ENCODE peak calls at places on chromosomes 5 and 9, in seven cellular contexts. H is kidney tubule cell; I is HFFc6; O is neural progenitor cell; X is stimulated activated CD8-positive, alpha-beta memory T cell treated with anti-CD3 and anti-CD28 coated beads, Interleukin-7, amount 100 ng/mL, for 48 hours; R is kidney; P is B cell. W is an unnamed sample.

GRCh38 chr5:32172908-32173393 is 1.2 kb downstream of the GOLPH3 start:
- DNase-seq in H (no peak), I (no peak), O (no peak), X (no peak), R (no peak), P (no peak), W (peak; percentile 72)

GRCh38 chr5:103427326-103427725 is 135.3 kb downstream of the NUDT12 start:
- DNase-seq in H (no peak), I (no peak), O (no peak), X (no peak), R (no peak), P (no peak), W (no peak)

GRCh38 chr9:71487046-71487445 is 281.3 kb downstream of the CEMIP2 start:
- DNase-seq in H (no peak), I (peak; percentile 1), O (peak; percentile 8), X (no peak), R (no peak), P (no peak), W (no peak)

GRCh38 chr5:54309751-54310432 is 481 bp downstream of the ARL15 start:
- DNase-seq in H (peak; percentile 56), I (no peak), O (peak; percentile 45), X (no peak), R (peak; percentile 85), P (peak; percentile 57), W (peak; percentile 29)

GRCh38 chr9:27338527-27338903 is 41.6 kb upstream of the EQTN start:
- DNase-seq in H (no peak), I (no peak), O (no peak), X (no peak), R (no peak), P (no peak), W (no peak)

GRCh38 chr5:38595149-38595725 is 38.8 kb upstream of the LIFR start:
- DNase-seq in H (peak; percentile 47), I (peak; percentile 76), O (peak; percentile 3), X (no peak), R (no peak), P (no peak), W (no peak)

GRCh38 chr9:91427873-91428272 is 4.2 kb upstream of the NFIL3 start:
- DNase-seq in H (peak; percentile 89), I (peak; percentile 41), O (no peak), X (no peak), R (no peak), P (no peak), W (no peak)

GRCh38 chr9:38478211-38478610 is 54.0 kb upstream of the IGFBPL1 start:
- DNase-seq in H (no peak), I (no peak), O (no peak), X (no peak), R (peak; percentile 70), P (no peak), W (no peak)

GRCh38 chr5:147691134-147691533 is 91.4 kb downstream of the JAKMIP2 start:
- DNase-seq in H (no peak), I (no peak), O (no peak), X (no peak), R (no peak), P (no peak), W (no peak)

GRCh38 chr5:62475072-62475471 is 62.5 kb downstream of the IPO11 start:
- DNase-seq in H (peak; percentile 97), I (peak; percentile 81), O (no peak), X (no peak), R (no peak), P (no peak), W (no peak)

GRCh38 chr9:131824953-131825495 is 85.1 kb upstream of the RAPGEF1 start:
- DNase-seq in H (no peak), I (no peak), O (no peak), X (no peak), R (peak; percentile 35), P (no peak), W (no peak)

GRCh38 chr5:172540099-172540870 is 86.0 kb upstream of the SH3PXD2B start:
- DNase-seq in H (no peak), I (no peak), O (no peak), X (no peak), R (no peak), P (no peak), W (no peak)

GRCh38 chr9:115261656-115262081 is 143.7 kb upstream of the TNC start:
- DNase-seq in H (peak; percentile 67), I (peak; percentile 48), O (no peak), X (no peak), R (no peak), P (no peak), W (no peak)

GRCh38 chr5:90334746-90335145 is 74.8 kb downstream of the CETN3 start:
- DNase-seq in H (no peak), I (no peak), O (no peak), X (no peak), R (no peak), P (no peak), W (no peak)

GRCh38 chr9:20844916-20845315 is 160.9 kb downstream of the FOCAD start:
- DNase-seq in H (no peak), I (no peak), O (no peak), X (no peak), R (no peak), P (no peak), W (no peak)

GRCh38 chr5:74233571-74233970 is 407.0 kb downstream of the ENC1 start:
- DNase-seq in H (peak; percentile 86), I (peak; percentile 76), O (no peak), X (no peak), R (no peak), P (no peak), W (no peak)

GRCh38 chr9:86217076-86217475 is 42.4 kb downstream of the C9orf153 start:
- DNase-seq in H (no peak), I (no peak), O (no peak), X (no peak), R (no peak), P (no peak), W (no peak)

GRCh38 chr5:73615085-73615484 is 10.9 kb upstream of the ARHGEF28 start:
- DNase-seq in H (peak; percentile 60), I (no peak), O (no peak), X (no peak), R (no peak), P (no peak), W (no peak)

GRCh38 chr9:105457560-105458294 is 9.9 kb downstream of the FSD1L start:
- DNase-seq in H (no peak), I (no peak), O (no peak), X (no peak), R (peak; percentile 69), P (no peak), W (no peak)

GRCh38 chr9:109950710-109951443 is 170.9 kb downstream of the PALM2AKAP2 start:
- DNase-seq in H (no peak), I (no peak), O (no peak), X (no peak), R (no peak), P (no peak), W (no peak)

GRCh38 chr9:1018121-1018520 is 32.0 kb upstream of the DMRT2 start:
- DNase-seq in H (no peak), I (peak; percentile 15), O (no peak), X (no peak), R (no peak), P (no peak), W (no peak)

W was measured in pons.